ENCODE peak calls at places on chromosomes 3 and 15, in seven cellular contexts. One of them, this sample, is unnamed.

GRCh38 chr15:34647569-34648334 is 64.3 kb upstream of the GOLGA8B start:
- DNase-seq in SJSA1: no peak
- DNase-seq in effector CD4-positive, alpha-beta T cell: no peak
- DNase-seq in Calu3: no peak
- DNase-seq in lung microvascular endothelial cell: no peak
- DNase-seq in activated T-cell treated with anti-CD3 and anti-CD28 coated beads, Interleukin-2, amount 50 U/mL, for 48 hours: no peak
- DNase-seq in foreskin fibroblast: no peak
- DNase-seq in this sample: no peak

GRCh38 chr3:40618158-40618557 is 93.4 kb downstream of the ZNF621 start:
- DNase-seq in SJSA1: no peak
- DNase-seq in effector CD4-positive, alpha-beta T cell: no peak
- DNase-seq in Calu3: no peak
- DNase-seq in lung microvascular endothelial cell: no peak
- DNase-seq in activated T-cell treated with anti-CD3 and anti-CD28 coated beads, Interleukin-2, amount 50 U/mL, for 48 hours: no peak
- DNase-seq in foreskin fibroblast: no peak
- DNase-seq in this sample: no peak

GRCh38 chr15:39404767-39405173 is 176.1 kb upstream of the THBS1 start:
- DNase-seq in SJSA1: no peak
- DNase-seq in effector CD4-positive, alpha-beta T cell: no peak
- DNase-seq in Calu3: no peak
- DNase-seq in lung microvascular endothelial cell: peak
- DNase-seq in activated T-cell treated with anti-CD3 and anti-CD28 coated beads, Interleukin-2, amount 50 U/mL, for 48 hours: no peak
- DNase-seq in foreskin fibroblast: peak
- DNase-seq in this sample: no peak

GRCh38 chr3:5428607-5429516 is 241.4 kb downstream of the EDEM1 start:
- DNase-seq in SJSA1: no peak
- DNase-seq in effector CD4-positive, alpha-beta T cell: no peak
- DNase-seq in Calu3: no peak
- DNase-seq in lung microvascular endothelial cell: peak
- DNase-seq in activated T-cell treated with anti-CD3 and anti-CD28 coated beads, Interleukin-2, amount 50 U/mL, for 48 hours: no peak
- DNase-seq in foreskin fibroblast: no peak
- DNase-seq in this sample: no peak

GRCh38 chr15:40204100-40204499 is 34.8 kb upstream of the PAK6 start:
- DNase-seq in SJSA1: no peak
- DNase-seq in effector CD4-positive, alpha-beta T cell: no peak
- DNase-seq in Calu3: no peak
- DNase-seq in lung microvascular endothelial cell: no peak
- DNase-seq in activated T-cell treated with anti-CD3 and anti-CD28 coated beads, Interleukin-2, amount 50 U/mL, for 48 hours: no peak
- DNase-seq in foreskin fibroblast: no peak
- DNase-seq in this sample: no peak

GRCh38 chr3:58585005-58585786 is 8.0 kb upstream of the FAM107A start:
- DNase-seq in SJSA1: peak
- DNase-seq in effector CD4-positive, alpha-beta T cell: peak
- DNase-seq in Calu3: peak
- DNase-seq in lung microvascular endothelial cell: peak
- DNase-seq in activated T-cell treated with anti-CD3 and anti-CD28 coated beads, Interleukin-2, amount 50 U/mL, for 48 hours: peak
- DNase-seq in foreskin fibroblast: peak
- DNase-seq in this sample: peak

GRCh38 chr15:52133510-52134220 is 21.1 kb upstream of the BCL2L10 start:
- DNase-seq in SJSA1: no peak
- DNase-seq in effector CD4-positive, alpha-beta T cell: no peak
- DNase-seq in Calu3: no peak
- DNase-seq in lung microvascular endothelial cell: no peak
- DNase-seq in activated T-cell treated with anti-CD3 and anti-CD28 coated beads, Interleukin-2, amount 50 U/mL, for 48 hours: no peak
- DNase-seq in foreskin fibroblast: no peak
- DNase-seq in this sample: no peak

GRCh38 chr3:38247366-38248035 is 18.1 kb upstream of the SLC22A13 start:
- DNase-seq in SJSA1: no peak
- DNase-seq in effector CD4-positive, alpha-beta T cell: no peak
- DNase-seq in Calu3: peak
- DNase-seq in lung microvascular endothelial cell: peak
- DNase-seq in activated T-cell treated with anti-CD3 and anti-CD28 coated beads, Interleukin-2, amount 50 U/mL, for 48 hours: no peak
- DNase-seq in foreskin fibroblast: peak
- DNase-seq in this sample: peak

GRCh38 chr3:36591959-36592358 is 172.4 kb downstream of the DCLK3 start:
- DNase-seq in SJSA1: no peak
- DNase-seq in effector CD4-positive, alpha-beta T cell: no peak
- DNase-seq in Calu3: no peak
- DNase-seq in lung microvascular endothelial cell: no peak
- DNase-seq in activated T-cell treated with anti-CD3 and anti-CD28 coated beads, Interleukin-2, amount 50 U/mL, for 48 hours: no peak
- DNase-seq in foreskin fibroblast: peak
- DNase-seq in this sample: no peak

GRCh38 chr3:71721002-71721401 is 4.2 kb downstream of the EIF4E3 start:
- DNase-seq in SJSA1: no peak
- DNase-seq in effector CD4-positive, alpha-beta T cell: no peak
- DNase-seq in Calu3: no peak
- DNase-seq in lung microvascular endothelial cell: no peak
- DNase-seq in activated T-cell treated with anti-CD3 and anti-CD28 coated beads, Interleukin-2, amount 50 U/mL, for 48 hours: no peak
- DNase-seq in foreskin fibroblast: no peak
- DNase-seq in this sample: no peak

GRCh38 chr3:179943097-179943880 is 93.4 kb downstream of the PEX5L start:
- DNase-seq in SJSA1: no peak
- DNase-seq in effector CD4-positive, alpha-beta T cell: no peak
- DNase-seq in Calu3: no peak
- DNase-seq in lung microvascular endothelial cell: no peak
- DNase-seq in activated T-cell treated with anti-CD3 and anti-CD28 coated beads, Interleukin-2, amount 50 U/mL, for 48 hours: no peak
- DNase-seq in foreskin fibroblast: no peak
- DNase-seq in this sample: no peak

GRCh38 chr15:39888243-39888642 is 31.8 kb downstream of the GPR176 start:
- DNase-seq in SJSA1: no peak
- DNase-seq in effector CD4-positive, alpha-beta T cell: no peak
- DNase-seq in Calu3: no peak
- DNase-seq in lung microvascular endothelial cell: no peak
- DNase-seq in activated T-cell treated with anti-CD3 and anti-CD28 coated beads, Interleukin-2, amount 50 U/mL, for 48 hours: no peak
- DNase-seq in foreskin fibroblast: no peak
- DNase-seq in this sample: no peak

GRCh38 chr15:54559405-54560064 is 581.3 kb downstream of the UNC13C start:
- DNase-seq in SJSA1: no peak
- DNase-seq in effector CD4-positive, alpha-beta T cell: no peak
- DNase-seq in Calu3: no peak
- DNase-seq in lung microvascular endothelial cell: no peak
- DNase-seq in activated T-cell treated with anti-CD3 and anti-CD28 coated beads, Interleukin-2, amount 50 U/mL, for 48 hours: no peak
- DNase-seq in foreskin fibroblast: no peak
- DNase-seq in this sample: no peak

GRCh38 chr3:161270991-161271390 is 49.9 kb downstream of the NMD3 start:
- DNase-seq in SJSA1: no peak
- DNase-seq in effector CD4-positive, alpha-beta T cell: no peak
- DNase-seq in Calu3: no peak
- DNase-seq in lung microvascular endothelial cell: no peak
- DNase-seq in activated T-cell treated with anti-CD3 and anti-CD28 coated beads, Interleukin-2, amount 50 U/mL, for 48 hours: no peak
- DNase-seq in foreskin fibroblast: no peak
- DNase-seq in this sample: no peak

GRCh38 chr15:75727851-75728715 is 15.4 kb upstream of the CSPG4 start:
- DNase-seq in SJSA1: peak
- DNase-seq in effector CD4-positive, alpha-beta T cell: peak
- DNase-seq in Calu3: peak
- DNase-seq in lung microvascular endothelial cell: peak
- DNase-seq in activated T-cell treated with anti-CD3 and anti-CD28 coated beads, Interleukin-2, amount 50 U/mL, for 48 hours: peak
- DNase-seq in foreskin fibroblast: peak
- DNase-seq in this sample: no peak

This sample was measured in cerebellum.